ENCODE peak calls at places on chromosomes 4 and X, in ten cellular contexts. U is breast epithelium, T is IMR-90, A is suprapubic skin, V is tibial nerve, X is transverse colon, P is adrenal gland, R is sigmoid colon, Q is body of pancreas, Z is H1. J is an unnamed sample.

GRCh38 chr4:16443504-16444088 is 217.3 kb upstream of the TAPT1 start:
- DNase-seq in U (no peak), T (peak; percentile 52), A (no peak), V (no peak), X (no peak), P (no peak), R (no peak), Q (no peak), Z (no peak), J (no peak)

GRCh38 chr4:52868138-52868537 is 6.0 kb downstream of the RASL11B start:
- DNase-seq in U (no peak), T (no peak), A (no peak), V (no peak), X (no peak), P (peak; percentile 94), R (no peak), Q (no peak), Z (no peak), J (no peak)

GRCh38 chrX:7515681-7516413 is 327.1 kb upstream of the VCX start:
- DNase-seq in U (no peak), T (no peak), A (no peak), V (no peak), X (no peak), P (no peak), R (no peak), Q (no peak), Z (no peak), J (no peak)

GRCh38 chr4:139532951-139533350 is 23.1 kb downstream of the SETD7 start:
- DNase-seq in U (no peak), T (peak; percentile 25), A (no peak), V (no peak), X (no peak), P (no peak), R (no peak), Q (no peak), Z (no peak), J (no peak)

GRCh38 chr4:39305902-39306677 is 60.1 kb downstream of the RFC1 start:
- DNase-seq in U (no peak), T (no peak), A (no peak), V (no peak), X (no peak), P (no peak), R (no peak), Q (peak; percentile 15), Z (no peak), J (no peak)

GRCh38 chr4:106495498-106495897 is 126.9 kb upstream of the GIMD1 start:
- DNase-seq in U (no peak), T (no peak), A (no peak), V (no peak), X (no peak), P (no peak), R (no peak), Q (no peak), Z (no peak), J (no peak)

GRCh38 chr4:7347981-7348380 is 86.7 kb downstream of the PSAPL1 start:
- DNase-seq in U (no peak), T (peak; percentile 47), A (no peak), V (no peak), X (no peak), P (no peak), R (no peak), Q (no peak), Z (no peak), J (no peak)

GRCh38 chrX:77900688-77901087 is 1.4 kb downstream of the COX7B start:
- DNase-seq in U (no peak), T (no peak), A (no peak), V (no peak), X (no peak), P (no peak), R (no peak), Q (no peak), Z (no peak), J (no peak)

GRCh38 chrX:114619874-114620273 is 36.0 kb downstream of the HTR2C start:
- DNase-seq in U (no peak), T (no peak), A (no peak), V (no peak), X (no peak), P (no peak), R (no peak), Q (no peak), Z (no peak), J (no peak)

GRCh38 chr4:175731506-175731905 is 80.6 kb downstream of the GPM6A start:
- DNase-seq in U (no peak), T (no peak), A (no peak), V (no peak), X (no peak), P (no peak), R (no peak), Q (no peak), Z (no peak), J (no peak)

GRCh38 chr4:137253949-137254348 is 278.3 kb downstream of the PCDH18 start:
- DNase-seq in U (no peak), T (peak; percentile 85), A (no peak), V (no peak), X (no peak), P (no peak), R (no peak), Q (no peak), Z (no peak), J (no peak)

GRCh38 chr4:20254517-20255250 is 3.0 kb downstream of the SLIT2 start:
- DNase-seq in U (peak; percentile 49), T (peak; percentile 39), A (peak; percentile 63), V (peak; percentile 16), X (no peak), P (peak; percentile 54), R (peak; percentile 71), Q (peak; percentile 11), Z (no peak), J (peak; percentile 45)

GRCh38 chrX:9525511-9526248 is 60.8 kb downstream of the TBL1X start:
- DNase-seq in U (no peak), T (peak; percentile 21), A (no peak), V (no peak), X (no peak), P (no peak), R (no peak), Q (no peak), Z (no peak), J (no peak)

GRCh38 chr4:48109413-48110263 is 24.4 kb downstream of the TXK start:
- DNase-seq in U (no peak), T (peak; percentile 40), A (no peak), V (no peak), X (no peak), P (no peak), R (no peak), Q (no peak), Z (no peak), J (no peak)

GRCh38 chr4:92618968-92619367 is 315.2 kb downstream of the GRID2 start:
- DNase-seq in U (no peak), T (peak; percentile 0), A (no peak), V (no peak), X (no peak), P (no peak), R (no peak), Q (no peak), Z (no peak), J (no peak)

GRCh38 chr4:34791224-34791623 is 1453.1 kb downstream of the ARAP2 start:
- DNase-seq in U (no peak), T (no peak), A (no peak), V (no peak), X (no peak), P (no peak), R (no peak), Q (no peak), Z (no peak), J (no peak)

GRCh38 chr4:57435300-57435699 is 325.1 kb upstream of the IGFBP7 start:
- DNase-seq in U (no peak), T (no peak), A (no peak), V (no peak), X (no peak), P (no peak), R (no peak), Q (no peak), Z (no peak), J (no peak)
- H3K27ac ChIP-seq in U (no peak overlapping the region), T (no peak overlapping the region), A (no peak overlapping the region), V (no peak overlapping the region), X (no peak overlapping the region), P (no peak overlapping the region), R (no peak overlapping the region), Q (no peak overlapping the region), Z (no peak overlapping the region), J (no peak overlapping the region)

GRCh38 chr4:74104145-74104544 is 5.2 kb upstream of the CXCL2 start:
- DNase-seq in U (no peak), T (no peak), A (no peak), V (no peak), X (peak; percentile 31), P (peak; percentile 69), R (no peak), Q (peak; percentile 73), Z (no peak), J (no peak)
- TF ChIP-seq POLR2A in U (no peak), T (no peak), A (no peak), V (no peak), X (no peak), P (no peak), R (no peak), Q (no peak), Z (no peak), J (no peak)

DNA sequence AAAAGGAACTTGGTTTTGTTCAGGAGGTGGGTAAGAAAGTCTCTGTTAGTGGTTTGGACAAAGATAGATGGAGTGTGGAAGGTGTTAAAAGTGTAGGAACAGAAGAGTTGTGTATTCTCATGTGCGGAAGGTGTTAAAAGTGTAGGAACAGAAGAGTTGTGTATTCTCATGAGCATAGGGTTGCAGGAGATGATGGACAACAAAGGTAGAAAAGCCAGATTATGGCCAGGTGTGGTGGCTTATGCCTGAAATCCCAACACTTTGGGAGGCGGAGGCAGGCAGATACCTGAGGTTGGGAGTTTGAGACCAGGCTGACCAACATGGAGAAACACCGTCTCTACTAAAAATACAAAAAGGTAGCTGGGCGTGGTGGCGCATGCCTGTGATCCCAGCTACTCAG is 2.5 kb downstream of the RPL34 start:
- DNase-seq in U (no peak), T (no peak), A (no peak), V (no peak), X (no peak), P (no peak), R (no peak), Q (no peak), Z (no peak), J (no peak)
- H3K27ac ChIP-seq in U (no peak overlapping the region), T (no peak overlapping the region), A (no peak overlapping the region), V (no peak overlapping the region), X (no peak overlapping the region), P (no peak overlapping the region), R (no peak overlapping the region), Q (no peak overlapping the region), Z (peak overlapping the region; percentile 9), J (no peak overlapping the region)

DNA sequence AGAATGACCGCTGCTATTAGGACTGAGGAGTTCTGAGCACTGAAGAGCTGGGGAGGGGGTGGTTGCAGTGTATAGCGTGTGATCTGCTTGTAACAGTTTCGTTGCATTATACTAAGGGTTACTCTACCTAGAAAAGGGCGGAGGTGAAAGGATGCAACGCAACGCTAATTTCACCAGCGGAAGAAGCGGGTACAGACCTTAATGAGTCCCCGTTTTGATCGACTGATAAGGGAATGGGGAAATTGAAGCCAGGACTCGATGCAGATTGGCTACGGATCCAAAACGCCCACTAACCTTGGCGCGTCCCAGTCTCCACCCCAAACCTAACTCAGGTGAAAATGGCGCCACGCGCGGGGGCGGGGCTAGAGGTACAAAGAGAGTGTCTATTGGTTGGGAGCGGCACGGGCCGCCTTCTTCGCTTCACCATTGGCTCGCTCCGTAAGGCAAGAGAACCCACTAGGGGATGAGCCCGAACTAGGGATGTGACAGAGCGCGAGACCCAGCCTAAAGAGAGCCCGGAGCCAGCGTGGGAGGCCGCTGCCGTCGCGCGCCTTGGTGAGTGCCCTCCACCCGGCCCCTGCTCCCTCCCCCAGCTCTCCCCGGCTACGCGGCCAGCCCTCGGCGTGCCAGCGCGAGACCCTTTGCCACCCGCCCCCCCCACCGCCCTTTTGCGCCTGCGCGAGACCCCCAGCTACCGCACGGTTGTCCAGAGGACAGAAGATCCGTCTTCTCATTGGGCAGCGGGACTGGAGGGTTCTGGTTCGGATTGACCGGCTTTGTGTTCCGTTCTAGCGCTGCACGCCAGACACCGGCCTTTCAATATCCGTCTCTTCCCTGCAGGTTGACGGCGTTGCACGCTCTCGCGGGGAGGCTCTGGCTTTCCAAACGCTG is at the start of gene EBP:
- DNase-seq in U (peak; percentile 90), T (peak; percentile 77), A (peak; percentile 93), V (peak; percentile 78), X (peak; percentile 95), P (peak; percentile 97), R (peak; percentile 93), Q (peak; percentile 91), Z (peak; percentile 88), J (peak; percentile 95)
- TF ChIP-seq POLR2A in U (peak; percentile 22), T (peak; percentile 35), A (peak; percentile 43), V (no peak), X (peak; percentile 83), P (no peak), R (no peak), Q (peak; percentile 74), Z (peak; percentile 84), J (peak; percentile 65)